ENCODE peak calls at places on chromosomes 12 and 14, in six cellular contexts. U is HCT116, Z is GM12878, J is A549, X is HL-60, K is GM23338. B is an unnamed sample.

GRCh38 chr14:67218126-67218525 is 23.1 kb upstream of the PALS1 start:
- DNase-seq in U (no peak), Z (no peak), J (no peak), X (no peak), K (no peak), B (no peak)

GRCh38 chr14:24117179-24117578 is 2.4 kb upstream of the NRL start:
- DNase-seq in U (no peak), Z (no peak), J (no peak), X (no peak), K (no peak), B (no peak)

GRCh38 chr12:62598846-62599245 is 132.2 kb downstream of the MON2 start:
- DNase-seq in U (no peak), Z (no peak), J (no peak), X (no peak), K (no peak), B (no peak)

GRCh38 chr12:96497800-96498199 is 8.4 kb downstream of the CFAP54 start:
- DNase-seq in U (no peak), Z (no peak), J (no peak), X (no peak), K (no peak), B (no peak)

GRCh38 chr12:76029982-76030377 is 1.6 kb downstream of the PHLDA1 start:
- DNase-seq in U (no peak), Z (no peak), J (peak; percentile 78), X (no peak), K (peak; percentile 52), B (no peak)

GRCh38 chr12:101854747-101855146 is 22.6 kb upstream of the DRAM1 start:
- DNase-seq in U (no peak), Z (no peak), J (no peak), X (no peak), K (no peak), B (no peak)

GRCh38 chr14:94136575-94137331 is 7.3 kb upstream of the IFI27L2 start:
- DNase-seq in U (peak; percentile 78), Z (no peak), J (peak; percentile 83), X (peak; percentile 62), K (peak; percentile 94), B (peak; percentile 80)

GRCh38 chr14:67569651-67570290 is 30.3 kb downstream of the PIGH start:
- DNase-seq in U (no peak), Z (no peak), J (no peak), X (no peak), K (no peak), B (no peak)

GRCh38 chr12:127277882-127278281 is 989.1 kb upstream of the TMEM132C start:
- DNase-seq in U (no peak), Z (peak; percentile 9), J (no peak), X (no peak), K (no peak), B (no peak)

GRCh38 chr12:121530600-121531355 is 50.0 kb downstream of the KDM2B start:
- DNase-seq in U (no peak), Z (no peak), J (peak; percentile 77), X (peak; percentile 65), K (peak; percentile 63), B (no peak)

GRCh38 chr14:68278568-68279436 is 459.2 kb downstream of the RAD51B start:
- DNase-seq in U (peak; percentile 6), Z (no peak), J (peak; percentile 79), X (no peak), K (no peak), B (peak; percentile 90)

GRCh38 chr14:24258119-24258518 is 4.9 kb downstream of the TGM1 start:
- DNase-seq in U (no peak), Z (no peak), J (no peak), X (no peak), K (no peak), B (no peak)

GRCh38 chr14:63853831-63854293 is 1.1 kb downstream of the SYNE2 start:
- DNase-seq in U (no peak), Z (no peak), J (peak; percentile 60), X (no peak), K (peak; percentile 46), B (peak; percentile 20)

GRCh38 chr12:116336542-116337065 is 59.1 kb upstream of the MED13L start:
- DNase-seq in U (no peak), Z (peak; percentile 67), J (peak; percentile 70), X (peak; percentile 58), K (no peak), B (no peak)
- TF ChIP-seq REST in U (no peak), Z (no peak), J (no peak), X (no peak), K (no peak), B (no peak)

DNA sequence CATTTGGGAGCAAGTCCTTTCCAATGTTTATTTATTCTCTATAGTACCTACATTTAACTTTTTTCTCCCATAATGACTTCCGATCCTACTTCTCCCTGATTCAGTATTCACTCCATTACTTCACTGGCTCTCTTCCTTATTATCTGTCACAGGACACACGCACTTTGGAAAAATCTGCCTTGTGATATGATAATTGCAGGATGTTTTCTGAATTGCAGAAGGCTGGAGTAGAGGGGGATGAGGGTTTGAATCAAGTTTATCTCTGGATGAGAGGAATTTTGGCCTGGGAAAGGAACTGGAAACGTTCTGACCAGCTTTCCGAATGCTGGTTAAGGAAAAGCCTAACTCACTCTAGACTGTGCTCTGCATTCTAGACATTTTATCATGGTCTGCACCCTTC is 75.0 kb downstream of the HMGA2 start:
- DNase-seq in U (no peak), Z (no peak), J (no peak), X (no peak), K (no peak), B (no peak)
- TF ChIP-seq REST in U (no peak), Z (no peak), J (no peak), X (no peak), K (no peak), B (no peak)

DNA sequence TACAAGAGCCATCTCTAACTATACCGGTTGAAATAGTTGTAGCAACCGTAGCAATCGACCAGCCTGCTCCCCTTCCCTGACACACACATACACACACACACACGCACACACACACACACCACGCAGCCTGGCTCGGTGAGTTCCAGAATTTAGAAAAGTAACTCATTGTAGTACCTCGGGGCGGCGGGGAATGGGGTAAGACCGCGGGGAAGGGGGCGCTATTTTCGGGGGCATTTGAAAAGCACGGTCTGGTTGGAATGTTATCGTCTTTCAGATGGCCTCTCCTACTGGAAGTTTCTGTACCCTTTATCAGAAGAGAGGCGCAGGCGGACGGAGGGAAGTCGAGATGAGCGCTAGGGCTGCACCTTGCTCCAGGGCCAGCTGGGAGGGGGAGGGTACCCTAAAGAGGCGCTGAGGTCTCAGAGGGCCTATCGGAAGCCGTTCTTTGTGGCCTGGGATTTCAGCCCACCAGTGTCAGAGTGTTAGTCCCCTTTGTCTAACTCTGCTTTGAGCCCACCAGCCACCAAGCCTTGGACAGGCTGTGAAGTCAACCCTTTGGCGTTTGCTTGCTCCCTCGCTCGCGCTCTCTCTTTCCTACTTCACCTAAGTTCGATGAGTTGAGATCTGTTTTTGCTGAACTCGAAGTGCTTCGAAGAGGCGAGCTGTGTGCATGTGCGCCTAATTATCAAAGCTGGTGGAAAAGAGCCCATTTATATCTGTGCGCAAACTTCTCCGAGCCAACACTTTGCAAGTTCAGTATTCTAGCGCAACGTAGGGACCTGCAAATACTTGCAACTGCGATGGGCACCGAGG is 844 bp downstream of the COL2A1 start:
- DNase-seq in U (no peak), Z (no peak), J (peak; percentile 20), X (no peak), K (peak; percentile 64), B (no peak)
- TF ChIP-seq REST in U (no peak), Z (no peak), J (no peak), X (no peak), K (no peak), B (no peak)

GRCh38 chr12:16581416-16581815 is 24.5 kb downstream of the LMO3 start:
- DNase-seq in U (no peak), Z (no peak), J (no peak), X (no peak), K (no peak), B (peak; percentile 23)
- TF ChIP-seq REST in U (no peak), Z (no peak), J (no peak), X (no peak), K (no peak), B (no peak)

B was measured in HepG2.